ENCODE peak calls at places on chromosomes 16 and 17, in six cellular contexts. One of them, this sample, is unnamed.

GRCh38 chr16:29737713-29738112 is 8.1 kb downstream of the C16orf54 start:
- DNase-seq in mammary epithelial cell: no peak
- DNase-seq in heart left ventricle: no peak
- DNase-seq in retinal pigment epithelial cell: no peak
- DNase-seq in ascending aorta: no peak
- DNase-seq in psoas muscle: no peak
- DNase-seq in this sample: no peak

GRCh38 chr16:17359778-17360177 is 111.0 kb downstream of the XYLT1 start:
- DNase-seq in mammary epithelial cell: peak
- DNase-seq in heart left ventricle: no peak
- DNase-seq in retinal pigment epithelial cell: no peak
- DNase-seq in ascending aorta: no peak
- DNase-seq in psoas muscle: no peak
- DNase-seq in this sample: no peak

GRCh38 chr16:3027488-3027795 is 3.6 kb downstream of the THOC6 start:
- DNase-seq in mammary epithelial cell: no peak
- DNase-seq in heart left ventricle: no peak
- DNase-seq in retinal pigment epithelial cell: no peak
- DNase-seq in ascending aorta: no peak
- DNase-seq in psoas muscle: no peak
- DNase-seq in this sample: no peak

GRCh38 chr17:63445571-63446217 is 412 bp downstream of the CYB561 start:
- DNase-seq in mammary epithelial cell: peak
- DNase-seq in heart left ventricle: no peak
- DNase-seq in retinal pigment epithelial cell: no peak
- DNase-seq in ascending aorta: no peak
- DNase-seq in psoas muscle: no peak
- DNase-seq in this sample: no peak

GRCh38 chr17:59848778-59849177 is 44.0 kb downstream of the TUBD1 start:
- DNase-seq in mammary epithelial cell: peak
- DNase-seq in heart left ventricle: no peak
- DNase-seq in retinal pigment epithelial cell: no peak
- DNase-seq in ascending aorta: no peak
- DNase-seq in psoas muscle: peak
- DNase-seq in this sample: no peak

GRCh38 chr17:67689534-67690177 is 28.1 kb upstream of the NOL11 start:
- DNase-seq in mammary epithelial cell: peak
- DNase-seq in heart left ventricle: peak
- DNase-seq in retinal pigment epithelial cell: no peak
- DNase-seq in ascending aorta: peak
- DNase-seq in psoas muscle: no peak
- DNase-seq in this sample: peak

GRCh38 chr17:67211742-67212141 is 33.3 kb downstream of the HELZ start:
- DNase-seq in mammary epithelial cell: peak
- DNase-seq in heart left ventricle: no peak
- DNase-seq in retinal pigment epithelial cell: no peak
- DNase-seq in ascending aorta: no peak
- DNase-seq in psoas muscle: no peak
- DNase-seq in this sample: no peak

GRCh38 chr16:74936902-74937560 is 47.9 kb downstream of the WDR59 start:
- DNase-seq in mammary epithelial cell: peak
- DNase-seq in heart left ventricle: no peak
- DNase-seq in retinal pigment epithelial cell: no peak
- DNase-seq in ascending aorta: no peak
- DNase-seq in psoas muscle: no peak
- DNase-seq in this sample: no peak

GRCh38 chr17:13306310-13306962 is 288.6 kb upstream of the ELAC2 start:
- DNase-seq in mammary epithelial cell: peak
- DNase-seq in heart left ventricle: peak
- DNase-seq in retinal pigment epithelial cell: no peak
- DNase-seq in ascending aorta: no peak
- DNase-seq in psoas muscle: no peak
- DNase-seq in this sample: peak

GRCh38 chr17:44807817-44808155 is 22.3 kb downstream of the GJC1 start:
- DNase-seq in mammary epithelial cell: no peak
- DNase-seq in heart left ventricle: no peak
- DNase-seq in retinal pigment epithelial cell: no peak
- DNase-seq in ascending aorta: peak
- DNase-seq in psoas muscle: no peak
- DNase-seq in this sample: peak

GRCh38 chr17:33154869-33155455 is 138.1 kb downstream of the ASIC2 start:
- DNase-seq in mammary epithelial cell: no peak
- DNase-seq in heart left ventricle: no peak
- DNase-seq in retinal pigment epithelial cell: no peak
- DNase-seq in ascending aorta: no peak
- DNase-seq in psoas muscle: no peak
- DNase-seq in this sample: no peak

GRCh38 chr17:43651621-43652480 is 9.9 kb downstream of the MEOX1 start:
- DNase-seq in mammary epithelial cell: no peak
- DNase-seq in heart left ventricle: no peak
- DNase-seq in retinal pigment epithelial cell: no peak
- DNase-seq in ascending aorta: no peak
- DNase-seq in psoas muscle: no peak
- DNase-seq in this sample: no peak

GRCh38 chr16:3054965-3055733 is 8.8 kb downstream of the MMP25 start:
- DNase-seq in mammary epithelial cell: no peak
- DNase-seq in heart left ventricle: no peak
- DNase-seq in retinal pigment epithelial cell: no peak
- DNase-seq in ascending aorta: no peak
- DNase-seq in psoas muscle: no peak
- DNase-seq in this sample: no peak

GRCh38 chr16:23516366-23517137 is 6.3 kb upstream of the GGA2 start:
- DNase-seq in mammary epithelial cell: no peak
- DNase-seq in heart left ventricle: no peak
- DNase-seq in retinal pigment epithelial cell: no peak
- DNase-seq in ascending aorta: no peak
- DNase-seq in psoas muscle: no peak
- DNase-seq in this sample: no peak

GRCh38 chr17:76902476-76902875 is 34.3 kb downstream of the MGAT5B start:
- DNase-seq in mammary epithelial cell: no peak
- DNase-seq in heart left ventricle: no peak
- DNase-seq in retinal pigment epithelial cell: no peak
- DNase-seq in ascending aorta: no peak
- DNase-seq in psoas muscle: no peak
- DNase-seq in this sample: no peak

GRCh38 chr16:49473773-49474172 is 100.2 kb downstream of the C16orf78 start:
- DNase-seq in mammary epithelial cell: no peak
- DNase-seq in heart left ventricle: no peak
- DNase-seq in retinal pigment epithelial cell: no peak
- DNase-seq in ascending aorta: peak
- DNase-seq in psoas muscle: no peak
- DNase-seq in this sample: no peak

DNA sequence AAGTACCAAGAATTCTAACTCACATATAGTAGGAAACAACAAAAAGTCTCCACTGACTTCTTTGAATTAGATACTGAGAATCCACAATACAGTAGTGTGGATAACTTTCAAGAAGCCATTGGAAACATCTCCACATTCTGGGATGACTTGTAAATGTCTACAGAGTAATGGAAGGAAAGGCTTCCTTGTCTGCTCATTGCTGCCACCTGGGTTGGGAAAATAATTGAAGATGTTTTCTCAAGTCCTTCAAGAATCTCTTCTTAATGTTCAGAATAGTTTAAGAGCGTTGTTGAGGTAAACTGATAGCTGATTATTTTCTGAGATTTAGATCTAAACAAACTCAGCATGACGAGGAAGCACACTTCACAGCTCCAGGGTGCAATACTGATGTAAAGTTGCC is 14.0 kb downstream of the CPSF4L start:
- DNase-seq in mammary epithelial cell: no peak
- DNase-seq in heart left ventricle: no peak
- DNase-seq in retinal pigment epithelial cell: no peak
- DNase-seq in ascending aorta: no peak
- DNase-seq in psoas muscle: no peak
- DNase-seq in this sample: no peak
- TF ChIP-seq CTCF in mammary epithelial cell: peak
- TF ChIP-seq CTCF in heart left ventricle: peak
- TF ChIP-seq CTCF in retinal pigment epithelial cell: peak
- TF ChIP-seq CTCF in ascending aorta: no peak
- TF ChIP-seq CTCF in psoas muscle: peak
- TF ChIP-seq CTCF in this sample: no peak

GRCh38 chr17:74860999-74861553 is 1.4 kb upstream of the GRIN2C start:
- DNase-seq in mammary epithelial cell: no peak
- DNase-seq in heart left ventricle: no peak
- DNase-seq in retinal pigment epithelial cell: no peak
- DNase-seq in ascending aorta: no peak
- DNase-seq in psoas muscle: no peak
- DNase-seq in this sample: no peak

GRCh38 chr17:74862919-74863318 is 3.2 kb upstream of the GRIN2C start:
- DNase-seq in mammary epithelial cell: no peak
- DNase-seq in heart left ventricle: no peak
- DNase-seq in retinal pigment epithelial cell: no peak
- DNase-seq in ascending aorta: no peak
- DNase-seq in psoas muscle: no peak
- DNase-seq in this sample: no peak

GRCh38 chr17:74861554-74862107 is 1.9 kb upstream of the GRIN2C start:
- DNase-seq in mammary epithelial cell: no peak
- DNase-seq in heart left ventricle: no peak
- DNase-seq in retinal pigment epithelial cell: no peak
- DNase-seq in ascending aorta: no peak
- DNase-seq in psoas muscle: no peak
- DNase-seq in this sample: no peak

GRCh38 chr17:74863420-74864296 is 4.0 kb upstream of the GRIN2C start:
- DNase-seq in mammary epithelial cell: no peak
- DNase-seq in heart left ventricle: no peak
- DNase-seq in retinal pigment epithelial cell: no peak
- DNase-seq in ascending aorta: no peak
- DNase-seq in psoas muscle: no peak
- DNase-seq in this sample: no peak

GRCh38 chr17:74862108-74862901 is 2.6 kb upstream of the GRIN2C start:
- DNase-seq in mammary epithelial cell: no peak
- DNase-seq in heart left ventricle: peak
- DNase-seq in retinal pigment epithelial cell: no peak
- DNase-seq in ascending aorta: peak
- DNase-seq in psoas muscle: peak
- DNase-seq in this sample: no peak
- H3K4me3 ChIP-seq in mammary epithelial cell: no peak
- H3K4me3 ChIP-seq in heart left ventricle: peak
- H3K4me3 ChIP-seq in retinal pigment epithelial cell: no peak
- H3K4me3 ChIP-seq in ascending aorta: peak
- H3K4me3 ChIP-seq in psoas muscle: peak
- H3K4me3 ChIP-seq in this sample: no peak

GRCh38 chr16:68309798-68310197 is 948 bp downstream of the SLC7A6OS start:
- DNase-seq in mammary epithelial cell: no peak
- DNase-seq in heart left ventricle: no peak
- DNase-seq in retinal pigment epithelial cell: no peak
- DNase-seq in ascending aorta: no peak
- DNase-seq in psoas muscle: no peak
- DNase-seq in this sample: no peak

GRCh38 chr16:68313116-68313515 is 2.3 kb downstream of the PRMT7 start:
- DNase-seq in mammary epithelial cell: no peak
- DNase-seq in heart left ventricle: no peak
- DNase-seq in retinal pigment epithelial cell: no peak
- DNase-seq in ascending aorta: no peak
- DNase-seq in psoas muscle: no peak
- DNase-seq in this sample: no peak

GRCh38 chr16:68306633-68307032 is 4.1 kb downstream of the SLC7A6OS start:
- DNase-seq in mammary epithelial cell: no peak
- DNase-seq in heart left ventricle: no peak
- DNase-seq in retinal pigment epithelial cell: no peak
- DNase-seq in ascending aorta: no peak
- DNase-seq in psoas muscle: no peak
- DNase-seq in this sample: no peak

GRCh38 chr16:68310441-68311315 is at the start of the genes PRMT7 and SLC7A6OS:
- DNase-seq in mammary epithelial cell: peak
- DNase-seq in heart left ventricle: peak
- DNase-seq in retinal pigment epithelial cell: no peak
- DNase-seq in ascending aorta: peak
- DNase-seq in psoas muscle: peak
- DNase-seq in this sample: peak

GRCh38 chr16:68311316-68311620 is 449 bp downstream of the PRMT7 start:
- DNase-seq in mammary epithelial cell: no peak
- DNase-seq in heart left ventricle: no peak
- DNase-seq in retinal pigment epithelial cell: no peak
- DNase-seq in ascending aorta: no peak
- DNase-seq in psoas muscle: no peak
- DNase-seq in this sample: no peak
- TF ChIP-seq CTCF in mammary epithelial cell: no peak
- TF ChIP-seq CTCF in heart left ventricle: no peak
- TF ChIP-seq CTCF in retinal pigment epithelial cell: no peak
- TF ChIP-seq CTCF in ascending aorta: no peak
- TF ChIP-seq CTCF in psoas muscle: no peak
- TF ChIP-seq CTCF in this sample: no peak

GRCh38 chr16:88532434-88533241 is 37.6 kb upstream of the ZC3H18 start:
- DNase-seq in mammary epithelial cell: no peak
- DNase-seq in heart left ventricle: no peak
- DNase-seq in retinal pigment epithelial cell: no peak
- DNase-seq in ascending aorta: no peak
- DNase-seq in psoas muscle: no peak
- DNase-seq in this sample: no peak

GRCh38 chr16:88535181-88535856 is 34.9 kb upstream of the ZC3H18 start:
- DNase-seq in mammary epithelial cell: no peak
- DNase-seq in heart left ventricle: no peak
- DNase-seq in retinal pigment epithelial cell: no peak
- DNase-seq in ascending aorta: no peak
- DNase-seq in psoas muscle: no peak
- DNase-seq in this sample: no peak

GRCh38 chr16:88534731-88535141 is 35.5 kb upstream of the ZC3H18 start:
- DNase-seq in mammary epithelial cell: no peak
- DNase-seq in heart left ventricle: no peak
- DNase-seq in retinal pigment epithelial cell: no peak
- DNase-seq in ascending aorta: no peak
- DNase-seq in psoas muscle: peak
- DNase-seq in this sample: no peak

GRCh38 chr16:88533381-88533831 is 36.8 kb upstream of the ZC3H18 start:
- DNase-seq in mammary epithelial cell: no peak
- DNase-seq in heart left ventricle: no peak
- DNase-seq in retinal pigment epithelial cell: no peak
- DNase-seq in ascending aorta: no peak
- DNase-seq in psoas muscle: peak
- DNase-seq in this sample: no peak

DNA sequence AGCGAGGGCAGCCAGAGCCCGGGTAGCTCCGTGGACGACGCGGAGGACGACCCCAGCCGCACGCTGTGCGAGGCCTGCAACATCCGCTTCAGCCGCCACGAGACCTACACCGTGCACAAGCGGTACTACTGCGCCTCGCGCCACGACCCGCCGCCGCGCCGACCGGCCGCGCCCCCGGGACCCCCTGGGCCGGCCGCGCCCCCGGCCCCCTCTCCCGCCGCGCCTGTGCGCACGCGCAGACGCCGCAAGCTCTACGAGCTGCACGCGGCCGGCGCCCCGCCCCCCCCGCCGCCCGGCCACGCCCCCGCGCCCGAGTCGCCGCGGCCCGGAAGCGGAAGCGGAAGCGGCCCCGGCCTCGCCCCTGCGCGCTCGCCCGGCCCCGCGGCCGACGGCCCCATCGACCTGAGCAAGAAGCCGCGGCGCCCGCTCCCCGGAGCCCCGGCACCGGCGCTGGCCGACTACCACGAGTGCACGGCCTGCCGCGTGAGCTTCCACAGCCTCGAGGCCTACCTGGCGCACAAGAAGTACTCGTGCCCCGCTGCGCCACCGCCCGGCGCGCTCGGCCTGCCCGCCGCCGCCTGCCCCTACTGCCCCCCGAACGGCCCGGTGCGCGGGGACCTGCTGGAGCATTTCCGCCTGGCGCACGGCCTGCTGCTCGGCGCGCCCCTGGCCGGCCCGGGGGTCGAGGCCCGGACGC is 36.1 kb upstream of the ZC3H18 start:
- DNase-seq in mammary epithelial cell: peak
- DNase-seq in heart left ventricle: peak
- DNase-seq in retinal pigment epithelial cell: no peak
- DNase-seq in ascending aorta: peak
- DNase-seq in psoas muscle: peak
- DNase-seq in this sample: no peak
- H3K4me3 ChIP-seq in mammary epithelial cell: peak
- H3K4me3 ChIP-seq in heart left ventricle: peak
- H3K4me3 ChIP-seq in retinal pigment epithelial cell: peak
- H3K4me3 ChIP-seq in ascending aorta: peak
- H3K4me3 ChIP-seq in psoas muscle: peak
- H3K4me3 ChIP-seq in this sample: peak

This sample was measured in HFF-Myc.